ENCODE peak calls at places on chromosomes 1 and 21, in four cellular contexts. X is EL; E is activated CD4-positive, alpha-beta T cell treated with anti-CD3 and anti-CD28 coated beads for 4 hours; U is ureter. H is an unnamed sample.

GRCh38 chr1:154167461-154167860 is 12.6 kb upstream of the NUP210L start:
- DNase-seq in X (no peak), U (no peak), E (no peak), H (no peak)

GRCh38 chr1:11780380-11781147 is 18.6 kb downstream of the C1orf167 start:
- DNase-seq in X (no peak), U (no peak), E (no peak), H (no peak)

GRCh38 chr1:203359010-203359571 is 8.2 kb upstream of the FMOD start:
- DNase-seq in E (no peak), U (peak), X (no peak), H (no peak)

GRCh38 chr1:173367136-173367535 is 110.0 kb upstream of the PRDX6 start:
- DNase-seq in U (no peak), E (no peak), X (no peak), H (no peak)

GRCh38 chr21:21111309-21111920 is 113.2 kb downstream of the NCAM2 start:
- DNase-seq in X (no peak), E (no peak), U (no peak), H (no peak)

GRCh38 chr21:18354947-18355346 is 48.6 kb downstream of the TMPRSS15 start:
- DNase-seq in E (no peak), X (no peak), U (no peak), H (no peak)

GRCh38 chr1:67652800-67653199 is 32.2 kb upstream of the GADD45A start:
- DNase-seq in E (no peak), X (peak), U (no peak), H (no peak)

GRCh38 chr1:63731117-63732043 is 42.4 kb upstream of the ROR1 start:
- DNase-seq in E (no peak), X (peak), U (no peak), H (peak)

GRCh38 chr1:9724706-9725476 is 73.4 kb downstream of the PIK3CD start:
- DNase-seq in E (peak), X (peak), U (no peak), H (no peak)

GRCh38 chr1:183970516-183971300 is 66.8 kb downstream of the COLGALT2 start:
- DNase-seq in E (no peak), U (no peak), X (no peak), H (no peak)

GRCh38 chr1:37282763-37283162 is 191.6 kb upstream of the ZC3H12A start:
- DNase-seq in E (no peak), X (no peak), U (no peak), H (no peak)

GRCh38 chr1:39205102-39205780 is 746 bp downstream of the MACF1 start:
- DNase-seq in E (peak), X (peak), U (no peak), H (no peak)

GRCh38 chr1:155529109-155529508 is 33.5 kb downstream of the ASH1L start:
- DNase-seq in E (no peak), X (no peak), U (no peak), H (no peak)

GRCh38 chr1:147849097-147849873 is 53.3 kb upstream of the GJA8 start:
- DNase-seq in E (no peak), X (peak), U (no peak), H (no peak)

GRCh38 chr1:190436615-190437014 is 41.0 kb downstream of the BRINP3 start:
- DNase-seq in X (peak), E (no peak), U (no peak), H (peak)

GRCh38 chr1:193322218-193322617 is 135.8 kb upstream of the B3GALT2 start:
- DNase-seq in U (no peak), X (peak), E (no peak), H (no peak)

GRCh38 chr1:226569879-226570547 is 21.4 kb downstream of the STUM start:
- DNase-seq in X (no peak), E (no peak), U (no peak), H (no peak)

GRCh38 chr1:101005871-101006270 is 19.7 kb downstream of the DPH5 start:
- DNase-seq in X (peak), U (no peak), E (no peak), H (no peak)

GRCh38 chr1:29444081-29444715 is 207.9 kb downstream of the PTPRU start:
- DNase-seq in U (peak), X (no peak), E (no peak), H (no peak)

GRCh38 chr21:24428539-24429186 is 1178.6 kb downstream of the MRPL39 start:
- DNase-seq in U (no peak), E (no peak), X (no peak), H (no peak)

GRCh38 chr1:28058971-28059878 is 29.2 kb downstream of the EYA3 start:
- DNase-seq in E (no peak), U (no peak), X (no peak), H (no peak)

H was measured in smooth muscle cell of the brain vasculature.